ENCODE peak calls at places on chromosomes 2 and 18, in four cellular contexts. Z is neural progenitor cell, H is fibroblast of lung, S is HepG2. N is an unnamed sample.

GRCh38 chr2:63950414-63950813 is 68.8 kb downstream of the VPS54 start:
- DNase-seq in H (no peak), Z (no peak), S (peak), N (no peak)

GRCh38 chr2:84548303-84548702 is 32.0 kb downstream of the DNAH6 start:
- DNase-seq in H (no peak), S (no peak), Z (no peak), N (no peak)

GRCh38 chr18:30730915-30731314 is 311.6 kb downstream of the DSC3 start:
- DNase-seq in H (no peak), Z (peak), S (no peak), N (no peak)

GRCh38 chr2:198905881-198906612 is 551.7 kb downstream of the SATB2 start:
- DNase-seq in Z (no peak), H (no peak), S (no peak), N (no peak)

GRCh38 chr2:46369783-46370182 is 72.6 kb downstream of the EPAS1 start:
- DNase-seq in H (no peak), Z (no peak), S (no peak), N (no peak)

GRCh38 chr2:154173164-154173563 is 301.4 kb downstream of the GALNT13 start:
- DNase-seq in H (no peak), Z (no peak), S (no peak), N (no peak)

GRCh38 chr2:142673836-142674235 is 203.6 kb upstream of the KYNU start:
- DNase-seq in S (no peak), Z (peak), H (no peak), N (no peak)

GRCh38 chr18:59150236-59150635 is 10.6 kb downstream of the SEC11C start:
- DNase-seq in H (no peak), S (no peak), Z (no peak), N (no peak)

GRCh38 chr18:9950289-9951016 is 36.6 kb downstream of the VAPA start:
- DNase-seq in Z (no peak), H (peak), S (no peak), N (no peak)

GRCh38 chr2:127408004-127408806 is 10.0 kb upstream of the PROC start:
- DNase-seq in Z (peak), S (peak), H (peak), N (peak)

GRCh38 chr2:79952561-79952960 is 352.0 kb downstream of the LRRTM1 start:
- DNase-seq in Z (no peak), H (no peak), S (no peak), N (no peak)

GRCh38 chr2:174753038-174753633 is 11.1 kb downstream of the CHRNA1 start:
- DNase-seq in S (no peak), Z (no peak), H (no peak), N (no peak)

GRCh38 chr2:65070172-65070830 is 14.1 kb downstream of the CEP68 start:
- DNase-seq in H (peak), S (peak), Z (no peak), N (no peak)

GRCh38 chr2:17223171-17223570 is 295.1 kb downstream of the RAD51AP2 start:
- DNase-seq in H (no peak), S (no peak), Z (no peak), N (no peak)

GRCh38 chr2:65710779-65711295 is 278.4 kb upstream of the SPRED2 start:
- DNase-seq in S (peak), H (peak), Z (peak), N (no peak)

GRCh38 chr2:44275915-44276279 is 617 bp downstream of the SLC3A1 start:
- DNase-seq in S (no peak), Z (no peak), H (peak), N (no peak)

GRCh38 chr2:231380991-231381847 is 14.3 kb upstream of the B3GNT7 start:
- DNase-seq in H (no peak), S (no peak), Z (no peak), N (no peak)

GRCh38 chr18:77002496-77002895 is 130.1 kb downstream of the MBP start:
- DNase-seq in Z (no peak), S (peak), H (no peak), N (no peak)

GRCh38 chr18:9082763-9083510 is 19.6 kb upstream of the NDUFV2 start:
- DNase-seq in S (no peak), H (no peak), Z (no peak), N (no peak)

GRCh38 chr2:151973013-151973900 is 125.6 kb downstream of the CACNB4 start:
- DNase-seq in Z (peak), H (no peak), S (peak), N (no peak)

GRCh38 chr2:168255103-168255502 is 7.7 kb upstream of the STK39 start:
- DNase-seq in S (no peak), H (no peak), Z (no peak), N (no peak)

GRCh38 chr2:178234648-178235047 is 40.3 kb downstream of the OSBPL6 start:
- DNase-seq in S (no peak), Z (no peak), H (peak), N (no peak)

GRCh38 chr2:126801473-126801872 is 97.2 kb upstream of the TEX51 start:
- DNase-seq in H (no peak), S (no peak), Z (no peak), N (no peak)

DNA sequence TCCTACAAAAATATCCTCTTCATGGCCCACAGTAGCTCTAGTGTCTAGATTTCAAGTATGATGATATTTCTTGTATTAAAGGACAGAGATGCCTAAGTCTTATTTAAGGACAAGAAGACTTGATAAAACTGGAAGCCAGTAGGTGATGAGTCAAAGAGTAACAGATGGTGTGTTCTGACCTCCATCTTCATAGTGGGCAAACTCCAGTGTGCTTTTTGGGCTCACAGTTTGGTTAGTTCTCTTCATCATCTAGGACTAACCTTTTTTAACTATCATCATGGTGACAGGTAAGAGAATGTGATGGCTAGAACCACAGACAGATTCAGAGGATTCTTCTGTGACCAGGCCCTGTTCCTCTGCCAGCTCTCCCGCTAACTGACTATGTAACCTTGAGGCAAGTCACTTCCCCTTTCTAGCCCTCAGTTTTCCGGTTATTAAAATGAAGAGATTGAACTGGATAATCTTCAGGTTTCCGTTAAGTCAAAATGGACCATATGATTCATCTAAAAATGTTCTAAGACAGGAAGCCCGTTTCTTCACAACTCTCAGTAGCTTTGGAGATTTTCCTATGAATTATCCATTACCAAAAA is 140.3 kb upstream of the RASGRP3 start:
- DNase-seq in S (no peak), Z (no peak), H (no peak), N (no peak)
- H2AFZ ChIP-seq in S (no peak), Z (no peak), H (no peak), N (no peak)

DNA sequence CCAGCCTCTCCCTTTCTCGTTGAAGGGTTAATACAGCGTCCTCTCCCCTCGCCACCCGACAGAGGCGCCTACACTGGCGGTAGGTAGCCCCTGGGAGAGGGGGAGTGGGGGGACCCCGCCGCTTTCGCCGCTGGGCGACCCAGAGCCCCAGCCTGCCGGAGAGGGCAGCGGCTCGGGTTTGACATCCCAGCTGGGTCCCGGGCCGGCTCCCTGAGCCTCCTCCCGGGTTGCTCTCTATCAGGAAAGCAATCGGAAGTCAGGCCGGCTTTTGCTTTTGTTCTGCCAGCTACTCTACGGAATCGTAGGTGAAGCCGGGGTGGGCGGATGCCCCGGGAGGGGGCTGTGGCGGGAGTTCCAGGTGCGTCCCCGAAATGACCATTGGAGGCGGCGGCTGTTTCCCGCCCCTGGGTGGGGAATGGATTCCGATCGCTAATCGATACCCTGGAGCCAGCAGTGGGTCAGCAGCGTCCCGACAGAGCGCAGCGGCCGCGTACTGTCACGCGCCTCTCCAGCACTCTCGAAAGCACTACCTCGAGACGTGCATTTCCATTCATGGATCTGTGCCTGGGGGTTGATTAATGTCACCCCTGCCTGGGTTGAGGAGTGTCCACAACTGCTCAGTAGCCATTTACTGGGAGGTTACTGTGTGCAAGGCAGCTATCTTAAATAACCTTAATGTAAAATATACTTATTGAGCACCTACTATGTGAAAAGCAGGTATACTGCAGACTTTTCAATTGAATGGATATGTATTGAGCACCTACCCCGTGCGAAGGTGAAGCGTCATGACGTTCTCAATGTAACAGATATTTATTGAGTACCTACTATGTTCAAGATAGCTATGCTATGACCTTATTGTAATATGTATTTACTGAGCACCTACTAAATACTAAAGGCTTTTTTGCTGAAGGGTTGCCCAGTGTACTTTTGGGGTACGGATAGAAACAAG is 1.1 kb downstream of the MAPK4 start:
- DNase-seq in H (no peak), S (no peak), Z (peak), N (no peak)
- TF ChIP-seq EZH2 in H (peak), S (no peak), Z (peak), N (no peak)

GRCh38 chr18:68734311-68734710 is 19.4 kb upstream of the TMX3 start:
- DNase-seq in S (no peak), Z (no peak), H (peak), N (no peak)
- H2AFZ ChIP-seq in S (no peak), Z (no peak), H (no peak), N (no peak)

DNA sequence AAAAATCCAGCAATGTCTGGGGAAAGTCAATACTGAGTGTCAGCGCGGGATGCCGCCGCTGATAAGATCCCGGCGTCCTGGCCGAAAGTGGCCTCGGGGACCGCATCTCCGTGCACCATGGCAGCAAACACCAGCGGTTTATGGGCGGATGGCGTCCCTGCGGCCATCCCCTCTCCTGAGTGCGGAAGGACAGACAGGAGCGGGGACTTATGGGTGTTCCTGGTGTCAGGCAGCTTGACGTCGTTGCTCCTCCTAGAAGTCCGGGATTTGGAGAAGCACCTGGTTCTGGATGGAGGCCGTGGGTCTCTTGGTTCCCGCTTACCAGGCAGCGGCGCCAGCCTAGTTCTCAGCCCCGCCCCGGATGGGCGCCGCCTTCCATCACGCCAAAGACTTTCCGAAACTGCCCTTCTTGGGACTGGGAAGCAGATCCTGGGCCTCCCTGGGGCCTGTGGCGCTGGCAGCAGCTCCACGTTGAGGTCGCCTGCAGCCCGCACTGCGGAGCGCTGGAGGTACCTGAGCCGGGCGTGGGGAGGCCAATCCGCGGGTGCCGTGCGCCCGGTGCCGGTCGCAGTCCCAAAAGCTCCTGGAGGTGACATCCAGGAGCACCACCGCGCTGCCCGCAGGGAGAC is 119.1 kb downstream of the CCDC74A start:
- DNase-seq in S (no peak), H (peak), Z (no peak), N (no peak)
- TF ChIP-seq EZH2 in S (no peak), H (no peak), Z (no peak), N (no peak)